ENCODE peak calls at places on chromosomes 7 and 10, in five cellular contexts. E is CD8-positive, alpha-beta memory T cell; H is retina; Z is right atrium auricular region; U is activated CD8-positive, alpha-beta memory T cell treated with anti-CD3 and anti-CD28 coated beads, Interleukin-2, amount 50 U/mL, for 48 hours. D is an unnamed sample.

GRCh38 chr7:136502162-136502561 is 366.3 kb upstream of the CHRM2 start:
- DNase-seq in E (no peak), Z (no peak), H (no peak), U (no peak), D (no peak)

GRCh38 chr7:131619336-131620305 is 63.2 kb upstream of the PODXL start:
- DNase-seq in H (no peak), Z (no peak), U (no peak), E (no peak), D (no peak)

GRCh38 chr7:151384776-151385625 is 24.8 kb downstream of the WDR86 start:
- DNase-seq in H (no peak), U (no peak), Z (no peak), E (no peak), D (peak; percentile 42)

GRCh38 chr10:101029520-101030309 is 1.2 kb downstream of the PDZD7 start:
- DNase-seq in Z (no peak), E (no peak), H (peak; percentile 51), U (no peak), D (no peak)

GRCh38 chr7:14457567-14458453 is 444.7 kb downstream of the DGKB start:
- DNase-seq in E (peak; percentile 25), Z (peak; percentile 76), U (peak; percentile 57), H (peak; percentile 77), D (peak; percentile 75)

GRCh38 chr10:89793649-89794254 is 92.4 kb downstream of the KIF20B start:
- DNase-seq in U (no peak), H (peak; percentile 80), Z (no peak), E (peak; percentile 12), D (no peak)

GRCh38 chr10:49837096-49837495 is 75.0 kb upstream of the OGDHL start:
- DNase-seq in H (peak; percentile 6), E (no peak), Z (no peak), U (no peak), D (no peak)

GRCh38 chr10:88500656-88501055 is 82.5 kb downstream of the RNLS start:
- DNase-seq in Z (no peak), H (no peak), U (no peak), E (no peak), D (no peak)

GRCh38 chr10:85623758-85624157 is 742.8 kb downstream of the GRID1 start:
- DNase-seq in E (no peak), Z (peak; percentile 16), U (no peak), H (no peak), D (no peak)

GRCh38 chr7:9863542-9863941 is 1110.1 kb upstream of the PHF14 start:
- DNase-seq in U (no peak), E (no peak), Z (no peak), H (no peak), D (no peak)

GRCh38 chr7:39510738-39511372 is 55.3 kb upstream of the YAE1 start:
- DNase-seq in U (no peak), Z (no peak), H (no peak), E (no peak), D (no peak)

D was measured in ecto neural progenitor cell.